ENCODE peak calls at places on chromosome 10, in nine cellular contexts. N is stomach, C is HL-60, Q is transverse colon, V is GM12891, Z is suprapubic skin, K is GM12892, U is Panc1, T is breast epithelium. E is an unnamed sample.

GRCh38 chr10:121935702-121936101 is 7.9 kb upstream of the ATE1 start:
- DNase-seq in N (peak; percentile 42), C (peak; percentile 75), Q (peak; percentile 76), V (no peak), Z (no peak), K (no peak), U (no peak), T (no peak), E (no peak)

GRCh38 chr10:35821339-35821911 is 179.3 kb upstream of the FZD8 start:
- DNase-seq in N (no peak), C (no peak), Q (no peak), V (no peak), Z (no peak), K (no peak), U (no peak), T (no peak), E (no peak)

GRCh38 chr10:97798958-97799565 is 27.3 kb upstream of the SFRP5 start:
- DNase-seq in N (no peak), C (no peak), Q (no peak), V (no peak), Z (no peak), K (no peak), U (no peak), T (no peak), E (no peak)

GRCh38 chr10:90222372-90222771 is 521.0 kb downstream of the KIF20B start:
- DNase-seq in N (no peak), C (no peak), Q (no peak), V (no peak), Z (no peak), K (no peak), U (no peak), T (no peak), E (peak; percentile 20)

GRCh38 chr10:61023053-61023452 is 79.1 kb upstream of the RHOBTB1 start:
- DNase-seq in N (no peak), C (no peak), Q (no peak), V (no peak), Z (no peak), K (no peak), U (no peak), T (no peak), E (no peak)

GRCh38 chr10:86756511-86757109 is at the start of gene BMPR1A:
- DNase-seq in N (peak; percentile 91), C (no peak), Q (no peak), V (no peak), Z (no peak), K (peak; percentile 30), U (no peak), T (peak; percentile 83), E (no peak)

GRCh38 chr10:116766241-116767198 is 24.2 kb upstream of the HSPA12A start:
- DNase-seq in N (no peak), C (no peak), Q (no peak), V (no peak), Z (peak; percentile 43), K (no peak), U (no peak), T (no peak), E (no peak)

GRCh38 chr10:30466466-30466865 is 32.5 kb downstream of the MAP3K8 start:
- DNase-seq in N (no peak), C (no peak), Q (no peak), V (no peak), Z (no peak), K (no peak), U (no peak), T (no peak), E (no peak)

GRCh38 chr10:80501913-80502521 is 35.7 kb upstream of the SH2D4B start:
- DNase-seq in N (peak; percentile 9), C (no peak), Q (no peak), V (no peak), Z (no peak), K (no peak), U (no peak), T (no peak), E (no peak)

GRCh38 chr10:104098360-104098925 is 12.8 kb upstream of the COL17A1 start:
- DNase-seq in N (no peak), C (no peak), Q (no peak), V (no peak), Z (no peak), K (no peak), U (no peak), T (no peak), E (no peak)

GRCh38 chr10:104441601-104442000 is 88.0 kb downstream of the CFAP58 start:
- DNase-seq in N (no peak), C (peak; percentile 9), Q (no peak), V (no peak), Z (no peak), K (no peak), U (no peak), T (no peak), E (no peak)

GRCh38 chr10:43128958-43129706 is 9.1 kb upstream of the CSGALNACT2 start:
- DNase-seq in N (peak; percentile 22), C (peak; percentile 88), Q (peak; percentile 16), V (no peak), Z (no peak), K (no peak), U (no peak), T (no peak), E (peak; percentile 38)

GRCh38 chr10:17169807-17170206 is 31.7 kb downstream of the TRDMT1 start:
- DNase-seq in N (no peak), C (no peak), Q (no peak), V (no peak), Z (no peak), K (no peak), U (no peak), T (no peak), E (peak; percentile 58)

GRCh38 chr10:80924063-80924952 is 386.6 kb downstream of the SH2D4B start:
- DNase-seq in N (peak; percentile 41), C (peak; percentile 35), Q (peak; percentile 41), V (no peak), Z (no peak), K (no peak), U (no peak), T (no peak), E (peak; percentile 56)

GRCh38 chr10:100485841-100486495 is 23.2 kb downstream of the WNT8B start:
- DNase-seq in N (no peak), C (no peak), Q (no peak), V (no peak), Z (no peak), K (no peak), U (no peak), T (no peak), E (no peak)

GRCh38 chr10:96379758-96380157 is 21.0 kb upstream of the OPALIN start:
- DNase-seq in N (no peak), C (no peak), Q (no peak), V (no peak), Z (no peak), K (no peak), U (no peak), T (no peak), E (no peak)

DNA sequence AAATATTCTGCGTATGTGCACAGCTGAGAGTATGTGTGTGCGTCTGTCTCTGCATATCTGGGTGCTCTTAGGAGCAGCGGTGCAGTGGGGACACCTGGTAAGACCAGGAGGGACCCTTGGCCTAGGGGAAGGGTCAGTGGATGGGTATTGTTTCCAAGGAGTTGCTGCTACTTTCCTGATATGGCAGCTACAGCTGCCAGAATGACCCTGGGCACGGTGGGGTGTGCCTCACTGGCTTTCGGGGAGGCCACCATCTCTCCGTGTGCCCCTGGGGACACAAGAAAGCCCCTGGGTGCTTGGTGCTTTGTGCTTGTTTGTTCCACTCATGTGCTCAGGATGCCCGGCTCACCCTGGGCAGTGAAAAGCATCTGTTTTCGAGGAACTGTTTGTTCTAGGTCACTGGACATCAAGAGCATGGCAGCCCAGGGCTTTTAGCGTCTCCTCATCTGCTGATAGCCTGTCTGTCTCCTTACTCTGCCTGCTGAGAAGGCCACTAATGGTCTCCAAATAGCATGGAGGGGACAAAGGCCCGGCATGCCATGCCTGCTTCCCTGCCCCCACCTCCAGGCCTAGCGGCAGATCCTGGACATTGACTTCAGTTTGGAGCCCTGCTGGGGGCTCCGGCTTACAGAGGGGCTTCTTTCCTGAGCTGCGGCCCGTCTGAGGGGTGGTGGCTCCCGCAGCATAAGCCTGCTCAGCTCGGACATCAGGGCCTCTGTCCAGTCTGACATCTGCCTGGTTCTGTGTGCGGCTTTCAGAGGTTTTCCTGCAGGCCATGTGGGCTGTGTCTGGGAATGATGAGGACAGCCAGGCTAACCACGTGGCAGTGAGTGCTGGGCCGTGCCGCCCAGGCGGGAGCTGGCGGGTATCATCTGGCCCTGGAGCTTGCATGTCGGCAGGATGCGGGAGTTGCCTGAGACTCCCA is 8.9 kb downstream of the PFKFB3 start:
- DNase-seq in N (no peak), C (no peak), Q (no peak), V (no peak), Z (no peak), K (no peak), U (no peak), T (no peak), E (no peak)
- TF ChIP-seq POLR2AphosphoS5 in N (peak; percentile 42), C (no peak), Q (no peak), V (no peak), Z (no peak), K (no peak), U (no peak), T (no peak), E (no peak)

GRCh38 chr10:84337199-84337598 is 8.8 kb downstream of the CCSER2 start:
- DNase-seq in N (no peak), C (no peak), Q (no peak), V (no peak), Z (no peak), K (no peak), U (no peak), T (no peak), E (no peak)
- TF ChIP-seq POLR2AphosphoS5 in N (no peak), C (no peak), Q (no peak), V (no peak), Z (no peak), K (no peak), U (no peak), T (no peak), E (no peak)

GRCh38 chr10:28840954-28841353 is 163.6 kb downstream of the BAMBI start:
- DNase-seq in N (no peak), C (no peak), Q (no peak), V (no peak), Z (no peak), K (no peak), U (no peak), T (no peak), E (no peak)

GRCh38 chr10:28840202-28840601 is 162.9 kb downstream of the BAMBI start:
- DNase-seq in N (no peak), C (no peak), Q (no peak), V (no peak), Z (no peak), K (no peak), U (no peak), T (no peak), E (no peak)

GRCh38 chr10:28841625-28842024 is 164.3 kb downstream of the BAMBI start:
- DNase-seq in N (no peak), C (no peak), Q (no peak), V (no peak), Z (no peak), K (no peak), U (no peak), T (no peak), E (no peak)

GRCh38 chr10:28839600-28840007 is 162.3 kb downstream of the BAMBI start:
- DNase-seq in N (peak; percentile 48), C (no peak), Q (no peak), V (no peak), Z (no peak), K (no peak), U (no peak), T (no peak), E (peak; percentile 60)

GRCh38 chr10:28842321-28842720 is 165.0 kb downstream of the BAMBI start:
- DNase-seq in N (no peak), C (no peak), Q (no peak), V (no peak), Z (no peak), K (no peak), U (no peak), T (no peak), E (no peak)
- TF ChIP-seq POLR2AphosphoS5 in N (no peak), C (no peak), Q (no peak), V (no peak), Z (no peak), K (no peak), U (no peak), T (no peak), E (no peak)

GRCh38 chr10:124145109-124145860 is 51.9 kb upstream of the CHST15 start:
- DNase-seq in N (peak; percentile 34), C (peak; percentile 85), Q (peak; percentile 46), V (no peak), Z (peak; percentile 75), K (no peak), U (no peak), T (no peak), E (no peak)
- TF ChIP-seq POLR2AphosphoS5 in N (peak; percentile 68), C (peak; percentile 94), Q (peak; percentile 71), V (no peak), Z (no peak), K (no peak), U (no peak), T (peak; percentile 88), E (no peak)

E was measured in endothelial cell of umbilical vein.